ENCODE peak calls at places on chromosomes 11 and 22, in six cellular contexts. M, L, N, U, R and J are unnamed samples.
A peak's percentile ranks its signal among the peaks of the same experiment; 100 is the strongest.

GRCh38 chr11:104858882-104859735 is 39.2 kb downstream of the CASP12 start:
- DNase-seq in M (no peak), L (no peak), R (no peak), U (no peak), N (no peak), J (no peak)

GRCh38 chr11:132054822-132055221 is 684.4 kb downstream of the NTM start:
- DNase-seq in N (no peak), M (peak; percentile 79), R (no peak), L (peak; percentile 61), U (no peak), J (peak; percentile 78)

GRCh38 chr11:117822031-117822521 is 2.5 kb downstream of the FXYD2 start:
- DNase-seq in R (no peak), N (no peak), U (no peak), L (no peak), M (peak; percentile 17), J (peak; percentile 46)

GRCh38 chr11:119206512-119207299 is 567 bp downstream of the CBL start:
- DNase-seq in M (no peak), L (no peak), R (peak; percentile 58), N (peak; percentile 42), U (no peak), J (peak; percentile 24)

GRCh38 chr11:65624931-65625627 is 9.5 kb downstream of the PCNX3 start:
- DNase-seq in R (no peak), L (no peak), N (no peak), U (no peak), M (no peak), J (no peak)

GRCh38 chr11:2814751-2815150 is 70.8 kb downstream of the CDKN1C start:
- DNase-seq in L (no peak), N (no peak), M (no peak), U (no peak), R (no peak), J (no peak)

GRCh38 chr11:67627788-67628624 is 1.7 kb downstream of the NUDT8 start:
- DNase-seq in N (peak; percentile 16), U (no peak), L (no peak), M (no peak), R (no peak), J (no peak)

GRCh38 chr22:30891443-30891755 is 77.2 kb downstream of the MORC2 start:
- DNase-seq in R (peak; percentile 5), M (no peak), L (no peak), U (no peak), N (no peak), J (no peak)

GRCh38 chr11:6650104-6650503 is 5.5 kb downstream of the DCHS1 start:
- DNase-seq in M (no peak), N (no peak), L (no peak), R (no peak), U (no peak), J (no peak)

GRCh38 chr11:19498986-19499669 is 213.5 kb upstream of the NAV2 start:
- DNase-seq in L (no peak), U (no peak), N (no peak), M (peak; percentile 38), R (no peak), J (peak; percentile 15)

GRCh38 chr11:46408407-46408986 is 16.9 kb upstream of the CHRM4 start:
- DNase-seq in L (no peak), M (no peak), R (no peak), N (no peak), U (no peak), J (no peak)

GRCh38 chr11:101129203-101129943 is at the start of gene PGR:
- DNase-seq in R (peak; percentile 74), M (no peak), N (peak; percentile 62), L (no peak), U (no peak), J (no peak)

GRCh38 chr11:126746443-126746842 is 254.1 kb downstream of the KIRREL3 start:
- DNase-seq in U (no peak), L (no peak), N (no peak), M (no peak), R (no peak), J (no peak)

DNA sequence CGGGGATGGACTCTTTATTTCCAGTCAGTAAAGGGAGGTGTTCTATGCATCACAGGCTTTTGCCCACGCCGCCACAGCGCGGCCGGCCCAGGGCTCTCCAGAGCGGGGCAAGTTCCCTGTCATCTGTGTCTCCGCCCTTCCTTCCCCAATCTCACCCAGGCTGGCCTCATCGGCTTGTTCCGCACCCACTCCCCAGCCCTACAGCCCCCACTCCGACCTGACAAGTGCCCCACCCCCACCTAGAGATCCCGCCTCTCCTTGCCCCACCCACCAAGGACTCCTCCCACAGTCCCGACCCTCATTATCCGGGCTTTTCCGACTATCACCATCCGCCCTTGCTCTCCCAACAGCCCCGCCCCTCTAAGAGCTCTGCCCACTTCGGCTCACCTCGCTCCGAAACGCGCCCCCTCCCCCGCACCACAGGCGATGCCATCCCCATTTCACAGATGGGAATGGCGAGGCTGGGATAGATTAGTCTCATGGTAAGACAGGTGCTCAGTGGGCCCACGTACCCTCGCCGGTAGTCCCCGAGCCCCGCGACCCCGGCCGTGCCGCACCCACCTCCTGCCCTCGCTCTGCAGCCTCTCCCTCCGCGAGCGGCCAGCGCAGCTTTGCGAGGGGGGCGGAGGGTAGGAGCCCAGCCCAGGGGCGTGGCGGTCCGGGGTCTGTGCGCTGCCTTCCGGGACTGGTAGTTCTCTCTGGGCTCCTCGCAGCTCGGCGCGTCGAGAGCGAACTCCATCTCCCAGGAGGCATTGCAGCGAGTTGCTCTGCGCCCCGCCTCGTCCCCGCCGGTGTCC is at the start of gene KCTD21:
- DNase-seq in M (peak; percentile 98), N (peak; percentile 99), R (peak; percentile 96), L (peak; percentile 91), U (peak; percentile 97), J (peak; percentile 98)
- TF ChIP-seq CTCF in M (no peak), N (no peak), R (no peak), L (no peak), U (no peak), J (no peak)

GRCh38 chr11:23542816-23543215 is 682.5 kb upstream of the CCDC179 start:
- DNase-seq in N (no peak), L (no peak), U (no peak), R (no peak), M (no peak), J (no peak)

GRCh38 chr11:23542171-23542570 is 681.9 kb upstream of the CCDC179 start:
- DNase-seq in L (no peak), M (no peak), U (no peak), R (no peak), N (no peak), J (no peak)

GRCh38 chr11:23540101-23540561 is 679.9 kb upstream of the CCDC179 start:
- DNase-seq in U (peak; percentile 18), M (peak; percentile 51), N (no peak), R (no peak), L (peak; percentile 18), J (peak; percentile 46)

GRCh38 chr11:23536907-23537306 is 676.6 kb upstream of the CCDC179 start:
- DNase-seq in L (no peak), U (no peak), M (no peak), N (no peak), R (no peak), J (no peak)

DNA sequence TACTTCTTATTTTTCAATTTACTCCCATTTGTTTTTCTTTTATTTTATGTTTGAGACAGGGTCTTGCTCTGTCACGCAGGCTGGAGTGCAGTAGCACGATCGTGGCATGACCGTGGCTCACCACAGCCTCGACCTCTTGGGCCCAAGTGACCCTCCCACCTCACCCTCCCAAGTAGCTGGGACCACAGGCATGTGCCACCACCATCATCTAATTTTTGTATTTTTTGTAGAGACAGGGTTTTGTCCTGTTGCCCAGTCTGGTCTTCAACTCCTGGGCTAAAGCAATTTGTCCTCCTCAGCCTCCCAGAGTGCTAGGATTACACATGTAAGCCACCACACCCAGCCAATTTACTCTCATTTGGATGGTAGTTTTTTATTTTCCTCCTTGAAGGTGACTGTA is 679.3 kb upstream of the CCDC179 start:
- DNase-seq in M (peak; percentile 1), U (no peak), L (no peak), R (no peak), N (no peak), J (no peak)
- H3K4me3 ChIP-seq in M (no peak overlapping the region), U (no peak overlapping the region), L (no peak overlapping the region), R (no peak overlapping the region), N (no peak overlapping the region), J (no peak overlapping the region)

DNA sequence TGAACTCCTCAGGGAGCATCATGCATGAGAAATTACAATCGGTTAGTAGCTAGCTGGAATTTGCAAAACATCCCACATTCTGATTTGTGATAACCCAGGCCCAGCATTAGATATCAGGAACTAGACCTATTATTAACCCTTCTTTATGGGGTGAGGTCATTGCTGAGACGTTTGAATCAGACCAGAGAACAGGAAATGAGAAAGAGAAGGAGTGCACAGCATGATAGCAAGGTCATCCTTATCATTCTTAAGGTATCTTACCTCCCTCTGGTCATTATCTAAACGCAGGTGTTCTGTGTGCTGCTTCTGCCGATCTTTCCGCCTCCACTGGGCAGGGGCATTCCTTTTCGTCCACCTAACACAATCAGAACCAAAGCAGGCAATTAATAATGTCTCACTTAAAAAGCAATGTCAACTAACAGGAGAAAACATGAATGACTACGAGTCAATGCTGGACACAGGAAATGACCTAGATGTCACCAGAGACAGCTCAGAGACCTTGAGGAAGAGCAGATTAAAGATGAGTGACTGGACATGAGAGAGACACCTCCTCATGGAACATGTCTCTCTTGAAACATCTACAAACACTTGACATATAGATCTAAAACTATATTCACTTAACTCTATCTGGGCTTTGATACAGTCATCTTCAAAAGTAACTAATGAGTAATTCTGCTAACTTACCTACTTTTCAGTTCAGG is 78.3 kb upstream of the SCUBE2 start:
- DNase-seq in R (no peak), N (no peak), M (no peak), L (no peak), U (no peak), J (peak; percentile 35)
- TF ChIP-seq CTCF in R (no peak), N (no peak), M (no peak), L (no peak), U (no peak), J (no peak)

GRCh38 chr22:27099896-27100295 is 442.5 kb downstream of the MIAT start:
- DNase-seq in R (no peak), L (no peak), U (no peak), N (no peak), M (no peak), J (no peak)

GRCh38 chr22:27100323-27100722 is 442.9 kb downstream of the MIAT start:
- DNase-seq in R (no peak), N (no peak), L (no peak), U (no peak), M (no peak), J (no peak)

GRCh38 chr22:27100789-27101188 is 443.4 kb downstream of the MIAT start:
- DNase-seq in M (peak; percentile 29), L (no peak), R (no peak), U (no peak), N (no peak), J (no peak)

GRCh38 chr22:27097933-27098332 is 440.5 kb downstream of the MIAT start:
- DNase-seq in R (no peak), N (no peak), L (no peak), M (no peak), U (no peak), J (no peak)

DNA sequence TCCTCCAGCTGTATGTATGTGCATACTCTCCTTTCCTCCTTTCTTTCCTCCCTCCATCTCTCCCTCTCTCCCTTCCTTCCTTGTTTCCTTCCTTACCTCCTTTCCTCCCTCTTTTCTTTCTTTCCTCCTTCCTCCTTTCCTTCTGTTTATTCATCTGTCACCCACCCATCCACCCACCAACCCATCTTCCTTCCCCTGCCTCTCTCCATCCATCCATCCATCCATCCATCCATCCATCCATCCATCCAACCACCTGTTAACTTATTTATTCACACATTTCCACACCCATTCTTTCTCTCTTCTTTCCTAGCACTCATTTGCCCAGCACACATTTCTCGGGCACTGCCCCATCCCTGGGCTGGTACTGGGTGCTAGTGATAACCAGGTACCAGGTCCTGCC is 443.9 kb downstream of the MIAT start:
- DNase-seq in R (no peak), L (no peak), M (no peak), U (no peak), N (no peak), J (no peak)
- H3K4me3 ChIP-seq in R (no peak overlapping the region), L (peak overlapping the region; percentile 25), M (no peak overlapping the region), U (no peak overlapping the region), N (no peak overlapping the region), J (no peak overlapping the region)